ENCODE peak calls at places on chromosome 14, in eight cellular contexts. A is WTC11; M is activated T-cell treated with anti-CD3 and anti-CD28 coated beads for 48 hours; S is activated CD4-positive, alpha-beta T cell treated with anti-CD3 and anti-CD28 coated beads for 1 hour; E is AG08396; D is naive thymus-derived CD8-positive, alpha-beta T cell; R is AG09309; P is dorsolateral prefrontal cortex. Z is an unnamed sample.

GRCh38 chr14:42980419-42980818 is 1373.7 kb downstream of the LRFN5 start:
- DNase-seq in A (peak), M (no peak), S (no peak), E (no peak), D (no peak), R (no peak), P (no peak), Z (no peak)

GRCh38 chr14:101374373-101375338 is 186.6 kb upstream of the DIO3 start:
- DNase-seq in A (no peak), M (no peak), S (no peak), E (no peak), D (no peak), R (no peak), P (no peak), Z (no peak)

GRCh38 chr14:101126376-101127130 is 223.0 kb upstream of the RTL1 start:
- DNase-seq in A (no peak), M (no peak), S (no peak), E (no peak), D (no peak), R (no peak), P (peak), Z (no peak)

GRCh38 chr14:87461704-87462103 is 531.3 kb downstream of the GALC start:
- DNase-seq in A (no peak), M (no peak), S (no peak), E (no peak), D (no peak), R (no peak), P (no peak), Z (no peak)

GRCh38 chr14:103121846-103122577 is 1.2 kb upstream of the TNFAIP2 start:
- DNase-seq in A (no peak), M (no peak), S (no peak), E (no peak), D (no peak), R (no peak), P (no peak), Z (peak)

GRCh38 chr14:95500201-95500681 is 16.2 kb downstream of the SYNE3 start:
- DNase-seq in A (no peak), M (no peak), S (no peak), E (no peak), D (no peak), R (no peak), P (peak), Z (no peak)

GRCh38 chr14:60514378-60515243 is 5.7 kb downstream of the SIX6 start:
- DNase-seq in A (peak), M (no peak), S (no peak), E (no peak), D (no peak), R (no peak), P (no peak), Z (no peak)

GRCh38 chr14:34931206-34931605 is 51.6 kb upstream of the SRP54 start:
- DNase-seq in A (no peak), M (no peak), S (no peak), E (peak), D (peak), R (no peak), P (no peak), Z (no peak)

GRCh38 chr14:54343276-54344121 is 53.3 kb upstream of the CDKN3 start:
- DNase-seq in A (no peak), M (no peak), S (no peak), E (no peak), D (no peak), R (no peak), P (no peak), Z (no peak)

GRCh38 chr14:102318781-102319276 is 717 bp upstream of the ZNF839 start:
- DNase-seq in A (no peak), M (no peak), S (no peak), E (no peak), D (no peak), R (no peak), P (no peak), Z (no peak)

GRCh38 chr14:92539419-92539818 is 25.8 kb downstream of the RIN3 start:
- DNase-seq in A (no peak), M (no peak), S (no peak), E (no peak), D (no peak), R (no peak), P (no peak), Z (no peak)

GRCh38 chr14:73461478-73462077 is 3.2 kb upstream of the NUMB start:
- DNase-seq in A (no peak), M (no peak), S (no peak), E (no peak), D (no peak), R (no peak), P (no peak), Z (no peak)

GRCh38 chr14:96065661-96066459 is 26.7 kb downstream of the C14orf132 start:
- DNase-seq in A (no peak), M (no peak), S (no peak), E (no peak), D (no peak), R (no peak), P (no peak), Z (no peak)

GRCh38 chr14:101400815-101401214 is 160.5 kb upstream of the DIO3 start:
- DNase-seq in A (no peak), M (no peak), S (no peak), E (peak), D (no peak), R (no peak), P (no peak), Z (peak)

GRCh38 chr14:37340353-37340752 is 142.6 kb downstream of the MIPOL1 start:
- DNase-seq in A (no peak), M (no peak), S (no peak), E (no peak), D (no peak), R (no peak), P (no peak), Z (no peak)

GRCh38 chr14:64363265-64363840 is 24.8 kb upstream of the MTHFD1 start:
- DNase-seq in A (no peak), M (no peak), S (no peak), E (no peak), D (no peak), R (no peak), P (no peak), Z (no peak)

GRCh38 chr14:68501621-68502052 is 291.2 kb downstream of the ZFP36L1 start:
- DNase-seq in A (no peak), M (no peak), S (no peak), E (no peak), D (no peak), R (no peak), P (no peak), Z (no peak)

GRCh38 chr14:64504897-64505771 is 564 bp downstream of the ZBTB1 start:
- DNase-seq in A (peak), M (peak), S (peak), E (peak), D (peak), R (peak), P (peak), Z (peak)

GRCh38 chr14:104598039-104598438 is 6.5 kb downstream of the TMEM179 start:
- DNase-seq in A (no peak), M (no peak), S (no peak), E (no peak), D (no peak), R (no peak), P (no peak), Z (no peak)

GRCh38 chr14:51862839-51863235 is 2.4 kb downstream of the GNG2 start:
- DNase-seq in A (no peak), M (no peak), S (no peak), E (no peak), D (no peak), R (no peak), P (no peak), Z (no peak)

GRCh38 chr14:45811155-45811554 is 558.2 kb upstream of the MIS18BP1 start:
- DNase-seq in A (no peak), M (no peak), S (no peak), E (no peak), D (no peak), R (no peak), P (no peak), Z (no peak)

Z was measured in AG08395.